ENCODE peak calls at places on chromosome 12, in seven cellular contexts. P, U, K, O, Z, S and R are unnamed samples.

GRCh38 chr12:128861226-128862016 is 8.1 kb downstream of the GLT1D1 start:
- DNase-seq in P (no peak), S (no peak), Z (no peak), O (no peak), U (no peak), K (no peak), R (no peak)

GRCh38 chr12:6280053-6280469 is 30.4 kb upstream of the PLEKHG6 start:
- DNase-seq in Z (peak), O (peak), P (no peak), K (peak), U (no peak), S (peak), R (peak)

GRCh38 chr12:106498056-106498455 is 84.7 kb upstream of the RFX4 start:
- DNase-seq in Z (no peak), O (peak), P (no peak), U (no peak), K (no peak), S (no peak), R (peak)

GRCh38 chr12:131112690-131113290 is 159.1 kb downstream of the ADGRD1 start:
- DNase-seq in S (peak), O (no peak), P (no peak), K (no peak), Z (no peak), U (no peak), R (no peak)

GRCh38 chr12:52139579-52140062 is 52.2 kb downstream of the KRT80 start:
- DNase-seq in U (no peak), P (no peak), S (no peak), K (no peak), Z (no peak), O (no peak), R (no peak)

GRCh38 chr12:90706036-90706435 is 248.9 kb downstream of the CCER1 start:
- DNase-seq in U (no peak), Z (no peak), P (no peak), S (no peak), K (no peak), O (no peak), R (no peak)

GRCh38 chr12:42887657-42888056 is 298.1 kb upstream of the PRICKLE1 start:
- DNase-seq in K (no peak), U (no peak), O (no peak), P (no peak), S (no peak), Z (no peak), R (no peak)

GRCh38 chr12:52427083-52427482 is 7.1 kb downstream of the KRT75 start:
- DNase-seq in Z (no peak), K (no peak), O (no peak), P (no peak), U (no peak), S (no peak), R (no peak)

GRCh38 chr12:90940872-90941499 is 14.0 kb downstream of the CCER1 start:
- DNase-seq in K (peak), O (peak), U (no peak), Z (peak), P (no peak), S (no peak), R (peak)

GRCh38 chr12:27273114-27273513 is 29.0 kb downstream of the STK38L start:
- DNase-seq in Z (no peak), P (no peak), S (no peak), U (no peak), O (no peak), K (no peak), R (no peak)

GRCh38 chr12:96516472-96517417 is 27.4 kb downstream of the CFAP54 start:
- DNase-seq in U (peak), S (peak), K (peak), P (peak), Z (peak), O (peak), R (peak)

GRCh38 chr12:107322063-107322462 is 228.7 kb upstream of the CRY1 start:
- DNase-seq in K (no peak), Z (no peak), S (no peak), P (no peak), O (no peak), U (no peak), R (no peak)

GRCh38 chr12:50056629-50056976 is 793 bp upstream of the ASIC1 start:
- DNase-seq in Z (no peak), U (no peak), S (no peak), P (no peak), O (no peak), K (no peak), R (no peak)

GRCh38 chr12:50057896-50058670 is 687 bp downstream of the ASIC1 start:
- DNase-seq in U (no peak), O (no peak), P (no peak), S (no peak), K (no peak), Z (no peak), R (no peak)

GRCh38 chr12:50058743-50059312 is 1.4 kb downstream of the ASIC1 start:
- DNase-seq in Z (no peak), S (no peak), P (no peak), U (no peak), K (no peak), O (no peak), R (no peak)

GRCh38 chr12:50055831-50056628 is 1.4 kb upstream of the ASIC1 start:
- DNase-seq in S (no peak), Z (peak), P (peak), U (no peak), K (no peak), O (peak), R (no peak)

DNA sequence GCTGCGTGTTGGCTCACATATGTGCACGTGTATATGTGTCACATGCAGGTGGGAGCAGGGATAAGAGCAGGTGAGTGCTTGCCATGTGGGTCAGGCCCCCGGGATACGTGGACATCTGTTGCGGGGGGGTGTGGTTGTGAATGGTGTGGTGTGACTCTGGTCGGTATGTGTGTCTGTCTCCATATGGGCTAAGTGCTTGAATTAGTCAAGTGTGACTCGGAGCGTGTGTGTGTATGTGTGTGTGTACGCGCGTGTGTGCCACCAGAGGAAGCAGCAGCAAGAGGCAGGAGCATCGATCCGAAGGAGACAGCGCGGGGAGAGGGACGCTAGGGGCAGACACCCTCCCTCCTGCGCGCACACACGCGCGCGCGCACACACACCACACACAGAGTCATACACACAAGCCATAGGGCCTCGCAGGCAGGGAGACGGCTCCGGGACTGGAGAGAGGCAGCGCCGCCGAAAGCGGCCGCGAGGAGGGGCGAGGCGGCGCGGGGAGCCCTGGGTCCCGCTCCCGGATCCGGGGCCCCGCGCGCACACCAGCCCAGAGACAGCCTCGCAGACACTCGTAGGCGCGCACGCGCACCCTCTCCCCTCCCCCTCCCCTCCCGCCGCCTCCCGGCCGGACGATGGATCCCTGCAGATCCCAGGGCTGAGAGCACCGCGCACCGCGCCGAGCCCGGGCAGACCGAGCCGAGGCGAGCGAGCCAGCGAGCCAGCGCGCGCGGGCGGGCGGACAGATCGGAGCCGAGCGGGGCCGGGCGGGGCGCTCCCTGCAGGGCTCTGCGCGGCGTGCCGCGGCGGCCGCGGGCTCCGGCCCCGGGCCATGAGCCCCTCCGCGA is at the start of gene ASIC1:
- DNase-seq in O (peak), U (no peak), K (peak), Z (peak), P (no peak), S (peak), R (peak)
- TF ChIP-seq CTCF in O (no peak), U (no peak), K (no peak), Z (no peak), P (no peak), S (peak), R (no peak)

GRCh38 chr12:39277416-39277815 is 165.5 kb downstream of the KIF21A start:
- DNase-seq in U (no peak), P (no peak), O (no peak), K (no peak), Z (peak), S (no peak), R (no peak)
- H3K4me3 ChIP-seq in U (no peak), P (no peak), O (no peak), K (no peak), Z (no peak), S (no peak), R (no peak)

GRCh38 chr12:66449531-66449930 is 147.2 kb downstream of the HELB start:
- DNase-seq in S (no peak), K (no peak), O (no peak), Z (no peak), U (no peak), P (no peak), R (no peak)
- TF ChIP-seq CTCF in S (no peak), K (no peak), O (no peak), Z (no peak), U (no peak), P (no peak), R (no peak)

DNA sequence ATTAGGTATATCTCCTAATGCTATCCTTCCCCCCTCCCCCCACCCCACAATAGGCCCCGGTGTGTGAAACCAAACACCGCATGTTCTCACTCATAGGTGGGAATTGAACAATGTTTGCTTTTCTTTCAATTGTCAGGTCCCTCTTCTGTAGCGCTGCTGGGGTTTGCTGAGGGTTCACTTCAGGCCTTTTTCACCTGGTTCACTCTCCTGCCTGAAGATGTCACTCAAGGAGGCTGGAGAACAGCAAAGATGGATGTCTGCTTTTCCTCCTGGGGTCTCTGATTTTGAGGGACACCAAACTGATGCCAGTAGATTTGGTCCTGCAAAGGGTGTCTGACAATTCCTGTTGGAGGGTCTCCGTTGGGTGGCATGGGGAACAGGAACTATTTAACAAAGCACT is 35.8 kb downstream of the KLRK1 start:
- DNase-seq in P (no peak), O (no peak), K (no peak), Z (no peak), S (no peak), U (no peak), R (no peak)
- H3K4me3 ChIP-seq in P (no peak), O (no peak), K (no peak), Z (no peak), S (no peak), U (no peak), R (no peak)

GRCh38 chr12:72267974-72268373 is 4.2 kb upstream of the TRHDE start:
- DNase-seq in Z (peak), O (peak), P (no peak), U (no peak), K (no peak), S (no peak), R (no peak)
- TF ChIP-seq CTCF in Z (peak), O (peak), P (no peak), U (peak), K (peak), S (no peak), R (peak)

GRCh38 chr12:93165384-93165932 is 212.3 kb upstream of the NUDT4 start:
- DNase-seq in P (no peak), K (no peak), Z (no peak), U (no peak), S (no peak), O (no peak), R (no peak)
- H3K4me3 ChIP-seq in P (no peak), K (no peak), Z (no peak), U (no peak), S (no peak), O (no peak), R (no peak)

DNA sequence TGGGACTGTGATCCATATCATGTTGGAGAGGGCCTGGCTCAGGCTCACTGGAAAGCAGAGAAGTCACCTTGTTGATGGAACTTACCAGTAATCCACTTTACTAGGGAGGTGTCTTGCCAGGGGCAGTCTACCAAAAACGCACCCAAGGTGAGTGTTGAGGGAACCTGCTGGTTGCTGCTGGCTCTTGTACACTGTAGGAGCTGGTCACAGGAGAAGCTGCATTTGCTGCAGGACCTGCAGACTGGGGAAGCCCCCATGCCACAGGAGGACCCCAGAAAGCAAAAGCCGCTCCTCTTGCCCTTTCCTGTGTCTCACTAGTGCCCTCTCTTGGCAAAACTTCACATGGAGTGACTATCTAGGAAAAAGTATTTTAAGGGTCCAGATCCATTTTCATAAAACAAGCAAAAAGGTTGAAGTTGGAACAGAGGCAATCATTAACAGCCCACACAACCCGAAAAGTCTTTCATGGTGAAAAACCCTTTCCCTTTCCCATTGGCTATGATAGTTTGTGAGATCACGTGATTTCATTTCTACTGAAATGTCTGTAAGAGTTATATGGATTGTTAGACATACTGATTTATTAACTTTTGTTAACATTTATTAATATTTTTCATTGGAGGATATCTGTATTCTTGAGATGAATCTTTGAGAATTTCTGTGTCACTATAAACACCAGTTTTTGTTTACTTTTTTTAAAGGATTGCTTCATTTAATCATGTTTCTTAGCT is 59.2 kb downstream of the RASSF8 start:
- DNase-seq in S (no peak), Z (peak), O (no peak), K (no peak), P (no peak), U (no peak), R (no peak)
- TF ChIP-seq CTCF in S (peak), Z (peak), O (peak), K (peak), P (no peak), U (peak), R (peak)